ENCODE peak calls at places on chromosomes 16 and 17, in six cellular contexts. One of them, this sample, is unnamed.

GRCh38 chr17:38674013-38674748 is 576 bp downstream of the EPOP start:
- DNase-seq in A549: peak; percentile 35
- DNase-seq in GM23338: peak; percentile 53
- DNase-seq in HL-60: no peak
- DNase-seq in HepG2: no peak
- DNase-seq in HCT116: no peak
- DNase-seq in this sample: no peak

GRCh38 chr17:73814070-73814469 is 169.8 kb upstream of the SDK2 start:
- DNase-seq in A549: no peak
- DNase-seq in GM23338: peak; percentile 16
- DNase-seq in HL-60: no peak
- DNase-seq in HepG2: no peak
- DNase-seq in HCT116: no peak
- DNase-seq in this sample: no peak

GRCh38 chr17:46115687-46116086 is 77.5 kb downstream of the KANSL1 start:
- DNase-seq in A549: no peak
- DNase-seq in GM23338: no peak
- DNase-seq in HL-60: no peak
- DNase-seq in HepG2: no peak
- DNase-seq in HCT116: no peak
- DNase-seq in this sample: no peak

GRCh38 chr16:70715113-70715711 is 29.4 kb upstream of the MTSS2 start:
- DNase-seq in A549: peak; percentile 93
- DNase-seq in GM23338: no peak
- DNase-seq in HL-60: no peak
- DNase-seq in HepG2: no peak
- DNase-seq in HCT116: no peak
- DNase-seq in this sample: no peak

GRCh38 chr16:78655481-78656114 is 556.1 kb downstream of the WWOX start:
- DNase-seq in A549: no peak
- DNase-seq in GM23338: no peak
- DNase-seq in HL-60: no peak
- DNase-seq in HepG2: no peak
- DNase-seq in HCT116: no peak
- DNase-seq in this sample: no peak

GRCh38 chr17:36627101-36627500 is 25.7 kb downstream of the MRM1 start:
- DNase-seq in A549: no peak
- DNase-seq in GM23338: peak; percentile 56
- DNase-seq in HL-60: no peak
- DNase-seq in HepG2: no peak
- DNase-seq in HCT116: no peak
- DNase-seq in this sample: no peak

GRCh38 chr16:57759541-57760356 is 24.2 kb downstream of the KATNB1 start:
- DNase-seq in A549: no peak
- DNase-seq in GM23338: peak; percentile 27
- DNase-seq in HL-60: no peak
- DNase-seq in HepG2: no peak
- DNase-seq in HCT116: no peak
- DNase-seq in this sample: no peak

GRCh38 chr16:23518435-23518891 is 8.2 kb upstream of the GGA2 start:
- DNase-seq in A549: no peak
- DNase-seq in GM23338: no peak
- DNase-seq in HL-60: no peak
- DNase-seq in HepG2: no peak
- DNase-seq in HCT116: no peak
- DNase-seq in this sample: no peak

GRCh38 chr16:30075503-30076275 is at the start of gene PPP4C:
- DNase-seq in A549: peak; percentile 98
- DNase-seq in GM23338: peak; percentile 96
- DNase-seq in HL-60: peak; percentile 89
- DNase-seq in HepG2: peak; percentile 88
- DNase-seq in HCT116: peak; percentile 68
- DNase-seq in this sample: no peak

GRCh38 chr16:28090646-28091377 is 27.3 kb upstream of the GSG1L start:
- DNase-seq in A549: no peak
- DNase-seq in GM23338: peak; percentile 94
- DNase-seq in HL-60: no peak
- DNase-seq in HepG2: no peak
- DNase-seq in HCT116: no peak
- DNase-seq in this sample: no peak
- TF ChIP-seq CTCF in A549: no peak
- TF ChIP-seq CTCF in GM23338: peak; percentile 91
- TF ChIP-seq CTCF in HL-60: no peak
- TF ChIP-seq CTCF in HepG2: peak; percentile 29
- TF ChIP-seq CTCF in HCT116: peak; percentile 79
- TF ChIP-seq CTCF in this sample: no peak

DNA sequence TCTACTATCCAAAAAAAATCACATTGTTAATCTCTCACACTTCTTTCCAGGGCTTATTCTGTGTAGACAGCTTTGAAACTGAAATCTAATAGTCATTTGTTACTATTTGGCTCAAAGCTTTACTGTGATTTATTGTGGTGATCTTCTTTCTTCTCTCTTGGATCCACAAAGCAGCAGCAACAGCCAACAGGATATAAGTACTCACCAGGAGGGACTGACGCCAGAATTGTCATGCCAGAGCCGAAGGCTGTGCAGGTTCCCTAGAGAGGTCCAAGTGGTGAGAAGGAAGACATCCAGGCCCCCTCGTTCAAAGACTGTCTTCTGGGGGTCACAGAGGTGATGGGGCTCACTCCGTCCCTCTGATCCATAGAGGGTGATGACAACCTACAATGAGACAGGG is 33.3 kb downstream of the PKD1L3 start:
- DNase-seq in A549: no peak
- DNase-seq in GM23338: no peak
- DNase-seq in HL-60: no peak
- DNase-seq in HepG2: no peak
- DNase-seq in HCT116: no peak
- DNase-seq in this sample: no peak
- TF ChIP-seq REST in A549: no peak
- TF ChIP-seq REST in GM23338: no peak
- TF ChIP-seq REST in HL-60: no peak
- TF ChIP-seq REST in HepG2: no peak
- TF ChIP-seq REST in HCT116: no peak
- TF ChIP-seq REST in this sample: no peak

GRCh38 chr16:12463961-12464360 is 339.7 kb downstream of the CPPED1 start:
- DNase-seq in A549: no peak
- DNase-seq in GM23338: no peak
- DNase-seq in HL-60: no peak
- DNase-seq in HepG2: no peak
- DNase-seq in HCT116: no peak
- DNase-seq in this sample: no peak

GRCh38 chr16:12467418-12468210 is 336.1 kb downstream of the CPPED1 start:
- DNase-seq in A549: no peak
- DNase-seq in GM23338: no peak
- DNase-seq in HL-60: no peak
- DNase-seq in HepG2: no peak
- DNase-seq in HCT116: no peak
- DNase-seq in this sample: no peak

GRCh38 chr16:12471383-12471782 is 332.3 kb downstream of the CPPED1 start:
- DNase-seq in A549: no peak
- DNase-seq in GM23338: no peak
- DNase-seq in HL-60: no peak
- DNase-seq in HepG2: no peak
- DNase-seq in HCT116: no peak
- DNase-seq in this sample: no peak

GRCh38 chr16:12470311-12471229 is 333.1 kb downstream of the CPPED1 start:
- DNase-seq in A549: no peak
- DNase-seq in GM23338: no peak
- DNase-seq in HL-60: no peak
- DNase-seq in HepG2: no peak
- DNase-seq in HCT116: no peak
- DNase-seq in this sample: no peak

GRCh38 chr16:12468552-12468951 is 335.1 kb downstream of the CPPED1 start:
- DNase-seq in A549: no peak
- DNase-seq in GM23338: peak; percentile 80
- DNase-seq in HL-60: no peak
- DNase-seq in HepG2: no peak
- DNase-seq in HCT116: no peak
- DNase-seq in this sample: no peak
- TF ChIP-seq CTCF in A549: no peak
- TF ChIP-seq CTCF in GM23338: peak; percentile 63
- TF ChIP-seq CTCF in HL-60: no peak
- TF ChIP-seq CTCF in HepG2: peak; percentile 40
- TF ChIP-seq CTCF in HCT116: no peak
- TF ChIP-seq CTCF in this sample: no peak

GRCh38 chr16:17366299-17366961 is 104.3 kb downstream of the XYLT1 start:
- DNase-seq in A549: no peak
- DNase-seq in GM23338: no peak
- DNase-seq in HL-60: no peak
- DNase-seq in HepG2: no peak
- DNase-seq in HCT116: no peak
- DNase-seq in this sample: no peak

GRCh38 chr16:17368511-17368910 is 102.2 kb downstream of the XYLT1 start:
- DNase-seq in A549: no peak
- DNase-seq in GM23338: no peak
- DNase-seq in HL-60: no peak
- DNase-seq in HepG2: no peak
- DNase-seq in HCT116: no peak
- DNase-seq in this sample: no peak

GRCh38 chr16:17367034-17367433 is 103.7 kb downstream of the XYLT1 start:
- DNase-seq in A549: no peak
- DNase-seq in GM23338: no peak
- DNase-seq in HL-60: no peak
- DNase-seq in HepG2: no peak
- DNase-seq in HCT116: no peak
- DNase-seq in this sample: no peak

GRCh38 chr16:17368951-17369350 is 101.8 kb downstream of the XYLT1 start:
- DNase-seq in A549: no peak
- DNase-seq in GM23338: no peak
- DNase-seq in HL-60: no peak
- DNase-seq in HepG2: no peak
- DNase-seq in HCT116: no peak
- DNase-seq in this sample: no peak

GRCh38 chr16:17367932-17368331 is 102.8 kb downstream of the XYLT1 start:
- DNase-seq in A549: peak; percentile 21
- DNase-seq in GM23338: peak; percentile 92
- DNase-seq in HL-60: no peak
- DNase-seq in HepG2: no peak
- DNase-seq in HCT116: no peak
- DNase-seq in this sample: no peak
- TF ChIP-seq REST in A549: no peak
- TF ChIP-seq REST in GM23338: no peak
- TF ChIP-seq REST in HL-60: no peak
- TF ChIP-seq REST in HepG2: no peak
- TF ChIP-seq REST in HCT116: no peak
- TF ChIP-seq REST in this sample: no peak

DNA sequence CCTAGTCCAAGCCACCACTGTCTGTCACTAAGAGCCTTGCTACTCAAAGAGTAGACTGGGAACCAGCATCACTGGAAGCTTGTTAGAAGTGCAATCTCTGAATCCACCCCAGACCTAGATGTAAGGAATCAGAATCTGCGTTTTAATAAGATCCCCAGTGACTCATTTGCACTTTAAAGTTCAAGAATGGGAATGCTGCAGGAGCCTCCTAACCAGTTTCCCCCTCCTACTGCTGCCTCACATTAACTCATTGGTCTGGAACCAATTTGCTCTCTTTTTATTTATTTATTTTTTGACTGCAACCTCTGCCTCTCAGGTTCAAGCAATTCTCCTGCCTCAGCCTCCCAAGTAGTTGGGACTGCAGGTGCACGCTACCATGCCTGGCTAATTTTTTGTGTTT is 19.8 kb upstream of the LYRM9 start:
- DNase-seq in A549: no peak
- DNase-seq in GM23338: no peak
- DNase-seq in HL-60: no peak
- DNase-seq in HepG2: no peak
- DNase-seq in HCT116: no peak
- DNase-seq in this sample: no peak
- TF ChIP-seq CTCF in A549: no peak
- TF ChIP-seq CTCF in GM23338: no peak
- TF ChIP-seq CTCF in HL-60: no peak
- TF ChIP-seq CTCF in HepG2: no peak
- TF ChIP-seq CTCF in HCT116: no peak
- TF ChIP-seq CTCF in this sample: no peak

GRCh38 chr17:17628388-17629008 is 37.0 kb upstream of the PEMT start:
- DNase-seq in A549: no peak
- DNase-seq in GM23338: no peak
- DNase-seq in HL-60: no peak
- DNase-seq in HepG2: no peak
- DNase-seq in HCT116: no peak
- DNase-seq in this sample: no peak
- TF ChIP-seq REST in A549: no peak
- TF ChIP-seq REST in GM23338: no peak
- TF ChIP-seq REST in HL-60: no peak
- TF ChIP-seq REST in HepG2: no peak
- TF ChIP-seq REST in HCT116: no peak
- TF ChIP-seq REST in this sample: no peak

DNA sequence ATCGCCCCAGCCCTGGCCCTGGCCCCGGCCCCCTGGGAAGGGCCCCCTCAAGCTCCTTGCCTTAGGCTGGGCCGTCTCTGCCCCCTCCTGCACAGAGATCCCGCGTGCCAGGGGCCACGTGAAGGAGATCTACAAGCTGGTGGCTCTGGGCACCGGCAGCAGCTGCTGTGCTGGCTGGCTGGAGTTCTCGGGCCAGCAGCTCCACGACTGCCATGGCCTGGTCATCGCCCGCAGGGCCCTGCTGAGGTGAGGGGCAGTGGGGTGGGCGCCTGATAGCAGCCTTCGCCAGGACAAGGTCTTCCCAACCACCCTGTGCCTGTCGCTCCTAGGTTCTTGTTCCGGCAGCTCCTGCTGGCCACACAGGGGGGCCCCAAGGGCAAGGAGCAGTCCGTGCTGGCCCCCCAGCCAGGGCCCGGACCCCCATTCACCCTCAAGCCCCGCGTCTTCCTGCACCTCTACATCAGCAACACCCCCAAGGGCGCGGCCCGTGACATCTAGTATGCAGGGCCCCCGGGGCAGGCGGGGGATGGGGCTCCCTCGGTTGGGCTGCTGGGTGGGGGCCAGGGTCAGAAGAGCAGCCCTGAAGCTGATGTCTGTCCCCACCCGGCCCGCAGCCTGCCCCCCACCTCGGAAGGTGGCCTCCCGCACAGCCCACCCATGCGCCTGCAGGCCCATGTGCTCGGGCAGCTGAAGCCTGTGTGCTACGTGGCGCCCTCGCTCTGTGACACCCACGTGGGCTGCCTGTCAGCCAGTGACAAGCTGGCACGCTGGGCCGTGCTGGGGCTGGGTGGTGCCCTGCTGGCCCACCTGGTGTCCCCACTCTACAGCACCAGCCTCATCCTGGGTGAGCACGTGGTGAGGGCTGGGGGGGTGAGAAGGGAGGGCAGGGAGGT is 4.5 kb downstream of the ADAD2 start:
- DNase-seq in A549: no peak
- DNase-seq in GM23338: no peak
- DNase-seq in HL-60: no peak
- DNase-seq in HepG2: no peak
- DNase-seq in HCT116: no peak
- DNase-seq in this sample: no peak
- TF ChIP-seq CTCF in A549: no peak
- TF ChIP-seq CTCF in GM23338: no peak
- TF ChIP-seq CTCF in HL-60: no peak
- TF ChIP-seq CTCF in HepG2: no peak
- TF ChIP-seq CTCF in HCT116: no peak
- TF ChIP-seq CTCF in this sample: no peak